ENCODE peak calls at places on chromosome 6, in six cellular contexts. U is adrenal gland, A is lower leg skin, H is spleen, Z is HepG2, D is tibial nerve. Q is an unnamed sample.

GRCh38 chr6:53833147-53833546 is 38.3 kb downstream of the LRRC1 start:
- DNase-seq in U (no peak), A (no peak), H (no peak), Z (no peak), D (no peak), Q (no peak)

GRCh38 chr6:25331085-25331685 is 52.0 kb downstream of the CARMIL1 start:
- DNase-seq in U (no peak), A (no peak), H (no peak), Z (no peak), D (no peak), Q (no peak)

GRCh38 chr6:109351231-109352132 is 30.8 kb downstream of the CD164 start:
- DNase-seq in U (no peak), A (no peak), H (no peak), Z (no peak), D (peak), Q (no peak)

GRCh38 chr6:158654498-158654897 is 4.6 kb downstream of the SYTL3 start:
- DNase-seq in U (peak), A (peak), H (peak), Z (peak), D (no peak), Q (no peak)

GRCh38 chr6:139029470-139030210 is 1.1 kb downstream of the ABRACL start:
- DNase-seq in U (peak), A (peak), H (no peak), Z (no peak), D (peak), Q (no peak)

GRCh38 chr6:15628499-15629131 is 34.2 kb downstream of the DTNBP1 start:
- DNase-seq in U (no peak), A (no peak), H (no peak), Z (no peak), D (no peak), Q (peak)

GRCh38 chr6:82611751-82612150 is 248.1 kb downstream of the TPBG start:
- DNase-seq in U (no peak), A (no peak), H (no peak), Z (no peak), D (no peak), Q (no peak)

GRCh38 chr6:125639621-125640020 is 109.8 kb upstream of the HEY2 start:
- DNase-seq in U (no peak), A (no peak), H (no peak), Z (no peak), D (no peak), Q (no peak)

GRCh38 chr6:31768717-31769257 is 6.3 kb downstream of the SAPCD1 start:
- DNase-seq in U (no peak), A (no peak), H (peak), Z (no peak), D (peak), Q (no peak)

GRCh38 chr6:82704048-82704447 is 340.4 kb downstream of the TPBG start:
- DNase-seq in U (no peak), A (no peak), H (no peak), Z (no peak), D (no peak), Q (no peak)

GRCh38 chr6:49849121-49849907 is 17.0 kb downstream of the CRISP1 start:
- DNase-seq in U (no peak), A (no peak), H (no peak), Z (peak), D (no peak), Q (no peak)

GRCh38 chr6:55822005-55822404 is 53.4 kb downstream of the BMP5 start:
- DNase-seq in U (no peak), A (no peak), H (no peak), Z (peak), D (no peak), Q (no peak)

GRCh38 chr6:1316482-1317220 is 4.8 kb downstream of the FOXQ1 start:
- DNase-seq in U (no peak), A (no peak), H (no peak), Z (peak), D (no peak), Q (no peak)

GRCh38 chr6:161029195-161029809 is 37.7 kb downstream of the MAP3K4 start:
- DNase-seq in U (no peak), A (no peak), H (no peak), Z (no peak), D (peak), Q (no peak)

GRCh38 chr6:87391334-87391733 is 16.4 kb upstream of the CFAP206 start:
- DNase-seq in U (peak), A (no peak), H (no peak), Z (peak), D (no peak), Q (peak)

GRCh38 chr6:149134531-149134933 is 183.0 kb upstream of the TAB2 start:
- DNase-seq in U (no peak), A (no peak), H (no peak), Z (no peak), D (no peak), Q (no peak)

GRCh38 chr6:76803038-76803580 is 660.2 kb downstream of the HTR1B start:
- DNase-seq in U (no peak), A (no peak), H (no peak), Z (no peak), D (no peak), Q (no peak)

GRCh38 chr6:72140795-72141194 is 254.4 kb downstream of the RIMS1 start:
- DNase-seq in U (no peak), A (no peak), H (no peak), Z (no peak), D (no peak), Q (no peak)

GRCh38 chr6:100803264-100803663 is 77.9 kb downstream of the ASCC3 start:
- DNase-seq in U (no peak), A (no peak), H (no peak), Z (no peak), D (no peak), Q (no peak)

GRCh38 chr6:10513544-10513943 is 7.6 kb upstream of the GCNT2 start:
- DNase-seq in U (no peak), A (no peak), H (no peak), Z (no peak), D (no peak), Q (no peak)

GRCh38 chr6:125598422-125598821 is 151.0 kb upstream of the HEY2 start:
- DNase-seq in U (peak), A (peak), H (no peak), Z (no peak), D (peak), Q (peak)

GRCh38 chr6:38639498-38640215 is at the start of gene BTBD9:
- DNase-seq in U (peak), A (peak), H (peak), Z (peak), D (peak), Q (peak)
- TF ChIP-seq POLR2A in U (peak), A (no peak), H (no peak), Z (peak), D (peak), Q (peak)

DNA sequence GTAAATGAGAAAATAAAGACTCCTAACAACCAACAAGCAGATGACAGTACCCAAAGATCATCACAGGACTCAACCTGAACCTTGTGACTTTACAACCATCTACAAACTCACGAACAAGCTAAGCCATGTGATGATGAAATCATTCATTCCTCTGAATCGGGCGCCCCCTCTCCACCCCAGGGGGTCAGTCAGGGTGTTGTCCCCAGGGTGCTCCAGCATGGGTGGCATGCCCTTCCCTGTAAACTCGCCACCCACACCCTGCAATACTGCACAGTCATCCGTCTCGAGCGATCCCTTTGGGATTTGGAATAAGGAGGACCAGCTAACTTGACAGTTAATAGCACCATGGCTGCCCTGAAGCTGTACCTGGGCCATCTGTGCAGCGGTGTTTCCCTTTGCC is 12.6 kb downstream of the SERPINB6 start:
- DNase-seq in U (no peak), A (peak), H (no peak), Z (no peak), D (no peak), Q (no peak)
- TF ChIP-seq POLR2A in U (no peak), A (no peak), H (no peak), Z (no peak), D (no peak), Q (no peak)

GRCh38 chr6:17293395-17293794 is 12.2 kb downstream of the RBM24 start:
- DNase-seq in U (no peak), A (no peak), H (no peak), Z (no peak), D (no peak), Q (no peak)

GRCh38 chr6:17291778-17292177 is 10.6 kb downstream of the RBM24 start:
- DNase-seq in U (no peak), A (no peak), H (no peak), Z (no peak), D (no peak), Q (no peak)

GRCh38 chr6:17292600-17293133 is 11.5 kb downstream of the RBM24 start:
- DNase-seq in U (no peak), A (no peak), H (no peak), Z (no peak), D (no peak), Q (no peak)

GRCh38 chr6:17289491-17290106 is 8.4 kb downstream of the RBM24 start:
- DNase-seq in U (peak), A (no peak), H (no peak), Z (no peak), D (peak), Q (no peak)
- TF ChIP-seq POLR2A in U (no peak), A (no peak), H (no peak), Z (no peak), D (no peak), Q (no peak)

DNA sequence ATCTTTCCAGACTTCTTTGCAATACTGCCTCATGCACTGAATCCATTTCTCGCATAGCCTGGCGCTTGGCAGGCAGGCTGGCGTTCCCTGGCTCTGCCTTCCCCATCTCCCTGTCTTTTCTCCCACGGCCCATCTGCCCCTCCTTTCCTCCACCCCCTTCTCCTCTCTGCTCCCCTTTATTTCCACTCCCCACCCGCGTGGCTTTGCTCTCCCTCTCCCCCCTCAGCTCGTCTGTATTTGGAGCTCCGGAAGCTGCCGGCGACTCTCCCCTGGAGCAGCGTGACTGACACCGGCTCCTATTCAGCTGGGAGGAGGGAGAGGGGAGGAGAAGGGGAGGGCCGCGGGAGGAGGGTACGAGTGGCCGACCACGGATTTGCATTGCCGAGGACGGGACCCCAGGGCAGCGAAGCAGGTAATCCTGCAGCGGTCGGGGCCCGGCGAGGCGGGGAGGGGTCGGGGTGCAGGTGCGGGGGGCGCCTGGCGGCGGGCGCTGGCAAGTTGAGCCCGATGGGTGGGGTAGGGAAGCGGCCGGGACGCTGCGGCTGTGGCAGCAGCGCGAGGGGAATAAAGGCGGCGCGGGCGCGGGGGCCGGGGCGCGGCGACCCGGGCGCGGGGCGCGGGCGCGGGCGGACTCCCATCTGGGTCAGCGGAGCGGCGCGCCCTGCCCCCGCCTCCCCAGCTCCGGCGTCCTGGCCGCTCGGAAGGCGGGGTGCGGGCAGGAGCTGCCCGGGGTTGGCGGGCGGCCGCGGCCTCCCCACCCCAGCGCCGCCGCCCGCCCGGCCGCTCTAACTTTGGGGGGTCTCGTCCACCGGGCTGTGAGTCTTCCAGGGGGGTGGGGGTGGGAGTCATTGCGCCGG is at the start of gene CAP2:
- DNase-seq in U (peak), A (peak), H (no peak), Z (peak), D (peak), Q (peak)
- TF ChIP-seq POLR2A in U (no peak), A (no peak), H (no peak), Z (peak), D (no peak), Q (peak)

GRCh38 chr6:113856571-113857564 is at the start of gene MARCKS:
- DNase-seq in U (peak), A (peak), H (peak), Z (peak), D (peak), Q (no peak)
- TF ChIP-seq POLR2A in U (no peak), A (no peak), H (peak), Z (peak), D (peak), Q (peak)

DNA sequence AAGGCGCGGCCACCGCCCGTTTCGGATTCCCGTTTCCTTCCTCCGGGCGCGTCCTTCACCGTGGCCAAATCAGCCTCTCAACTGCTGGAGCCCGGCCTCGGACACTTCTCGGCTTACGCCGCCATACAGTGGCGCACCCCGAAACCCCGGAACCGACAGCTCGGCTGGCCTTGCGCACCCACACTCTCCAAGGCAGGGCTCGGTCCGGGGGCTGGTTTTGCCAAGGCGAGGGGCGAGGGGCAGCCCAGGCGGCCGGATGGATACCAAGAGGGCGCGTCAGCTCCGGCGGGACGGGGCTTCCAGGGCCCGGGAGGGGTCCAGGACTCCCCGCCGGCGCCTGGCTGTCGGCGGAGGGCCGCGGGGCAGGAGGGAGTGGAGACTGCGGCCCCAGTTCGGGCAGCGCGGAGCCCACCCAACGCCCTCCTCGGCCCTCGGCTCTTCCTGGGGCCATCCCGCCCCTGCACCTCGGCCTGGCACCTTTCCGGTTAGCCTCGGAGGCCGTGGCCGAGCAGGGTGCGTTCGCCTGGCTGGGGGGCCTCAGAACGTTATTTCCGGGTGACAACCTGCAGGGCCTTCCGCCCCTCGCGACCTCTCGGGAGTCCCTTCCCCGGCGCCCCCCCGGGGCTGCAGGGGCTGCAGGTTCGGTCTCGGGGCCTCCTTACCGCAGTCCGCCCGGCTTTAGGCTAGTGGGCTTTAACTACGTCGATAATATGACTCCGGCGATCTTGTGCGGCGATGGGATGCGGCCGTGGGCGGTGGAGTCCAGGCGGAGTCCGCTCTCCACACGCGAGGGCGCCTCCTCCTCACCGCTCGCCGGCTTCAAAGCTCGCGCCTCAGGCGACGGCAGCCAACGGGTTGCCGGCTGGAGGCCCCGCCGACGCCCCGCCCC is 697 bp upstream of the CEP43 start:
- DNase-seq in U (peak), A (peak), H (peak), Z (no peak), D (no peak), Q (no peak)
- TF ChIP-seq POLR2A in U (no peak), A (no peak), H (no peak), Z (no peak), D (no peak), Q (peak)

DNA sequence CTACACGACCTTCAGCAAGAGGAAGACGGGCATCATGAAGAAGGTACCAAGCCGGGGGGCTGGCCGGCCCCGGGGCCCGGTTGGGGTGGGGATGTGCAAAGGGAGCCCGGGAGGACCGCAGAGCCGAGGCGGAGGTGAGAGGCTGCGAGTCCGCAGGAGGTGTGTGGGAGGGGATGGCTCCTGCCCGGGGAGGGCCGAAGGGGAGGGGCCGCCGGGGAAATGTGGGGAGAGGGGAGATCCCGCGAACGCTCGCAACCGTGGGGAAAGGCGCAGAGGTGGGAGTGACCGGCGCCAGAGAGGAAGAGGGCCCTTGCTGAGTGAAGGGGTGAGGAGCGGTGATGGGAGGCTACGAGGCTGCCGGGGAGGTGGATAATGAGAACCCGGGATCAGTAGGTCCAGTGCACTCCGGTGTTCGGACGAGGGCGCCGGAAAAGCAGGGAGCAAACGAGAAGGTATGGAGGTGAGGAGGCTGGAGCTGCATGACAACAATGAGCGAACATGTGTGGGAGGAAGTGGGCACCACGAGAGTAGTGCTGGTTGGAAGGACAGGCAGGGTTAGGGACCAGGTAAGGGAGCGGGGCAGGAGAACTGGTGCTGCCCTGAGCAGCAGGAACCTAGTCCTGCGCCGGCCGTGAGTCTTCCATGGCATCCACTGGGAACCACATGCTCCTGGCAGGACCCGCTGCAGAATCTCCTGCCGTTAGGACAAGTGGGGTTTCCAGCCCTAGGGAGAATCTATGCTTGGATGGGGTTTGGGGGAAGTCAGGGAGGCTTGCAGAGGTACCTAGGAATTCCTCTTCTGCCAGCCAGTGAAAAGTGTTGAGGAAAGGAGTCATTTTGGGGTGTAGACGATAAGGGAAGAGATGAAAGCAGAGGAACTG is 1.3 kb downstream of the SRF start:
- DNase-seq in U (peak), A (peak), H (peak), Z (peak), D (peak), Q (peak)
- TF ChIP-seq POLR2A in U (peak), A (no peak), H (no peak), Z (no peak), D (no peak), Q (peak)

DNA sequence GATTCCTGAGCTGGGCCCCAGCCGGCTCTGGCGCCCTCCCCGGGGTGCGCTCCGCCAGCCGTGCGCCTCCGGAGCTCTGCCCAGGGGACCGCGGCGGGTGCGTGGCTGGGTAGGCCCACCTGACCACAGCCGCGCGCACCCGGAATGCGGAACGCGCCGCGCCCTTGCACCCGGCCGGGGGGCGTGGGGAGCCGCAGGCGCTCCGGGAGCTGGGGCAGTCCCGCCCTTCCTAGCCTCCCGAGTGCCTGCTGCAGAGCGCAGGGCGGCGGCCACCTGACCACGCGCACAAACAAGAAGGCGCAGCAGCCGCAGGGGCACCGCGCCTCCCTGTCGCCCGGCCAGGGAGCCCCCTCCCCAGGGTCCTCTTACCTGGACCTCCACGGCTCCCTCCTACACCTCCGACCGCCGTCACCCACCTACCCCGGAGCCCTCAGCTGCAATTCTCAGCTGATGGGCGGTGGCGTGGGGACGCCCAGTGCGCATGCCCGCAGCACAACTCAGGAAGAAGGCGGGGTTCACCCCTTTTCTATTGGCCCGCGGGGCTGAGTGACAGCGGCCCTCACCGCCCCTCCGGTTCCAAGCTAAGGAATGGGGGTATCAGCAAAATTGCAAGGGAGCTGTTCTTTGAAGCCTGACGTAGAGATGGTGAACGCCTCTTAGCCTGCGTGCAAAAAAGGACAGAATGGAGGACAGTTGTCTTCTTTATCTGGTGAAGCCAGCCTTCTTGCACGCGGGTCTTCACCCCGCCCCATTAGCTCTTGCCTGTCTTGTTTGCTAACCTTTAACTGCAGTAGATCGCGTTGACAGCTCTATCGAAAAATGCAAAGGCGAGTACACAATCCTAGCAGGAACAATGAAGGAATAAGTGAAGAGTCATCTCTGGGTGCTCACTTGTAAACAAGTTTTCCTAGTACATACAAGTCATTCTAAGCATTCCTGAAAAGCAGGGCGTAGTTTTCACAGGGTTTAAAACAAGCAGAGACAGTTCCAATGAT is at the start of gene STX7:
- DNase-seq in U (peak), A (peak), H (peak), Z (peak), D (peak), Q (peak)
- TF ChIP-seq POLR2A in U (peak), A (peak), H (no peak), Z (peak), D (peak), Q (peak)

GRCh38 chr6:7108196-7108963 is 619 bp downstream of the RREB1 start:
- DNase-seq in U (peak), A (peak), H (peak), Z (peak), D (peak), Q (peak)
- TF ChIP-seq POLR2A in U (no peak), A (no peak), H (no peak), Z (peak), D (no peak), Q (peak)

Q was measured in H54.